ENCODE peak calls at places on chromosomes 12 and 14, in five cellular contexts. P, W, B, Z and V are unnamed samples.

GRCh38 chr14:51677276-51677675 is 25.6 kb downstream of the FRMD6 start:
- DNase-seq in W (no peak), B (no peak), Z (no peak), P (no peak), V (no peak)

GRCh38 chr12:117189725-117190209 is 503 bp downstream of the FBXO21 start:
- DNase-seq in B (no peak), Z (no peak), W (peak), P (peak), V (no peak)

GRCh38 chr12:115930336-115930735 is 347.2 kb downstream of the MED13L start:
- DNase-seq in Z (no peak), P (no peak), B (no peak), W (no peak), V (no peak)

GRCh38 chr14:50085570-50086315 is 30.6 kb downstream of the VCPKMT start:
- DNase-seq in W (no peak), P (no peak), Z (no peak), B (no peak), V (no peak)

GRCh38 chr14:105317546-105317945 is 3.0 kb downstream of the PACS2 start:
- DNase-seq in P (no peak), Z (no peak), B (no peak), W (no peak), V (peak)

GRCh38 chr12:54378791-54379400 is 5.6 kb downstream of the ZNF385A start:
- DNase-seq in B (no peak), P (peak), W (no peak), Z (no peak), V (peak)

GRCh38 chr12:43210437-43211197 is 341.4 kb downstream of the ADAMTS20 start:
- DNase-seq in B (no peak), W (no peak), Z (no peak), P (peak), V (no peak)

GRCh38 chr12:116480210-116480818 is 78.9 kb upstream of the MAP1LC3B2 start:
- DNase-seq in B (no peak), W (no peak), P (no peak), Z (no peak), V (no peak)

GRCh38 chr12:92365333-92365732 is 219.7 kb upstream of the BTG1 start:
- DNase-seq in P (no peak), B (no peak), W (no peak), Z (no peak), V (no peak)

GRCh38 chr12:76883151-76883550 is 4.3 kb upstream of the CSRP2 start:
- DNase-seq in P (no peak), W (no peak), B (no peak), Z (no peak), V (no peak)

GRCh38 chr12:24038211-24038997 is 88.9 kb upstream of the SOX5 start:
- DNase-seq in P (no peak), B (no peak), Z (no peak), W (no peak), V (no peak)

GRCh38 chr12:80269953-80270552 is 170.7 kb downstream of the OTOGL start:
- DNase-seq in P (no peak), B (peak), Z (no peak), W (peak), V (no peak)

GRCh38 chr12:50937653-50938052 is 14.7 kb upstream of the HIGD1C start:
- DNase-seq in B (no peak), W (no peak), Z (no peak), P (no peak), V (no peak)

GRCh38 chr12:95207407-95207806 is 9.9 kb downstream of the FGD6 start:
- DNase-seq in B (no peak), Z (no peak), W (no peak), P (no peak), V (no peak)

GRCh38 chr12:109961612-109962011 is 34.6 kb downstream of the GIT2 start:
- DNase-seq in B (no peak), Z (no peak), W (no peak), P (no peak), V (no peak)

GRCh38 chr12:116563262-116563661 is 4.1 kb downstream of the MAP1LC3B2 start:
- DNase-seq in W (no peak), B (no peak), Z (no peak), P (no peak), V (no peak)

GRCh38 chr12:113359133-113359938 is 949 bp downstream of the PLBD2 start:
- DNase-seq in Z (no peak), P (peak), B (no peak), W (peak), V (peak)

GRCh38 chr12:47824629-47825028 is 4.9 kb upstream of the HDAC7 start:
- DNase-seq in P (no peak), Z (no peak), B (no peak), W (no peak), V (no peak)

GRCh38 chr14:105118646-105119409 is 49.7 kb downstream of the JAG2 start:
- DNase-seq in Z (peak), B (no peak), P (no peak), W (no peak), V (no peak)

GRCh38 chr14:76236172-76237130 is 84.7 kb downstream of the GPATCH2L start:
- DNase-seq in W (no peak), Z (no peak), B (no peak), P (no peak), V (no peak)

GRCh38 chr14:102293784-102294183 is 11.2 kb downstream of the MOK start:
- DNase-seq in B (no peak), P (no peak), W (no peak), Z (no peak), V (no peak)

GRCh38 chr12:1559729-1560128 is 34.7 kb downstream of the FBXL14 start:
- DNase-seq in W (no peak), B (no peak), P (no peak), Z (no peak), V (no peak)

GRCh38 chr12:24561411-24561871 is 387.5 kb downstream of the BCAT1 start:
- DNase-seq in Z (no peak), W (peak), P (no peak), B (no peak), V (no peak)

GRCh38 chr14:58426819-58427288 is 477 bp downstream of the TIMM9 start:
- DNase-seq in Z (peak), P (peak), W (peak), B (no peak), V (peak)

GRCh38 chr14:62645649-62646048 is 399.6 kb downstream of the KCNH5 start:
- DNase-seq in W (no peak), Z (no peak), B (no peak), P (no peak), V (no peak)

GRCh38 chr12:116366456-116366776 is 88.9 kb upstream of the MED13L start:
- DNase-seq in P (no peak), W (no peak), Z (peak), B (no peak), V (no peak)

GRCh38 chr14:69980457-69981414 is 101.5 kb downstream of the SMOC1 start:
- DNase-seq in P (no peak), W (no peak), Z (peak), B (no peak), V (peak)

GRCh38 chr12:83954939-83955601 is 957.5 kb downstream of the SLC6A15 start:
- DNase-seq in W (no peak), Z (no peak), B (no peak), P (no peak), V (no peak)

GRCh38 chr14:30553311-30553989 is 5.5 kb upstream of the G2E3 start:
- DNase-seq in P (no peak), B (no peak), W (no peak), Z (no peak), V (no peak)

GRCh38 chr12:92253301-92253700 is 107.7 kb upstream of the BTG1 start:
- DNase-seq in Z (no peak), W (no peak), B (no peak), P (no peak), V (no peak)

GRCh38 chr12:53701518-53702264 is 25.6 kb downstream of the CALCOCO1 start:
- DNase-seq in B (peak), Z (peak), P (peak), W (peak), V (peak)

GRCh38 chr12:6229823-6230222 is 29.6 kb downstream of the CD9 start:
- DNase-seq in Z (no peak), B (no peak), P (peak), W (peak), V (peak)

GRCh38 chr14:21498540-21499526 is 12.3 kb downstream of the METTL3 start:
- DNase-seq in B (no peak), Z (no peak), P (no peak), W (peak), V (no peak)

GRCh38 chr12:58530421-58531067 is 389.8 kb downstream of the LRIG3 start:
- DNase-seq in P (no peak), W (no peak), Z (no peak), B (no peak), V (no peak)

GRCh38 chr12:58529897-58530296 is 390.4 kb downstream of the LRIG3 start:
- DNase-seq in P (no peak), W (no peak), Z (no peak), B (no peak), V (no peak)

GRCh38 chr12:58533652-58534051 is 386.7 kb downstream of the LRIG3 start:
- DNase-seq in W (no peak), P (no peak), B (no peak), Z (no peak), V (no peak)

GRCh38 chr12:58529114-58529665 is 391.1 kb downstream of the LRIG3 start:
- DNase-seq in W (no peak), Z (no peak), B (peak), P (no peak), V (no peak)

GRCh38 chr12:58532855-58533608 is 387.3 kb downstream of the LRIG3 start:
- DNase-seq in W (no peak), Z (no peak), P (no peak), B (no peak), V (no peak)
- H3K27ac ChIP-seq in W (no peak), Z (no peak), P (no peak), B (no peak), V (no peak)

GRCh38 chr12:106296179-106296877 is 6.2 kb upstream of the TCP11L2 start:
- DNase-seq in P (no peak), W (no peak), Z (no peak), B (peak), V (no peak)

GRCh38 chr12:106299193-106299794 is 3.2 kb upstream of the TCP11L2 start:
- DNase-seq in W (no peak), P (no peak), B (no peak), Z (no peak), V (no peak)

GRCh38 chr12:106297681-106298080 is 4.9 kb upstream of the TCP11L2 start:
- DNase-seq in P (no peak), W (no peak), Z (no peak), B (no peak), V (no peak)

GRCh38 chr12:106300761-106301160 is 1.8 kb upstream of the TCP11L2 start:
- DNase-seq in B (no peak), W (no peak), P (no peak), Z (no peak), V (no peak)

GRCh38 chr12:106297075-106297474 is 5.5 kb upstream of the TCP11L2 start:
- DNase-seq in B (no peak), Z (no peak), W (no peak), P (no peak), V (no peak)
- H3K27ac ChIP-seq in B (no peak), Z (no peak), W (no peak), P (no peak), V (no peak)

GRCh38 chr12:105089817-105090216 is 5.6 kb upstream of the ALDH1L2 start:
- DNase-seq in P (no peak), Z (no peak), W (no peak), B (no peak), V (no peak)

GRCh38 chr12:105092336-105092735 is 8.1 kb upstream of the ALDH1L2 start:
- DNase-seq in B (no peak), Z (peak), P (no peak), W (no peak), V (no peak)

GRCh38 chr12:105090361-105090760 is 6.1 kb upstream of the ALDH1L2 start:
- DNase-seq in B (no peak), W (no peak), P (no peak), Z (no peak), V (no peak)

DNA sequence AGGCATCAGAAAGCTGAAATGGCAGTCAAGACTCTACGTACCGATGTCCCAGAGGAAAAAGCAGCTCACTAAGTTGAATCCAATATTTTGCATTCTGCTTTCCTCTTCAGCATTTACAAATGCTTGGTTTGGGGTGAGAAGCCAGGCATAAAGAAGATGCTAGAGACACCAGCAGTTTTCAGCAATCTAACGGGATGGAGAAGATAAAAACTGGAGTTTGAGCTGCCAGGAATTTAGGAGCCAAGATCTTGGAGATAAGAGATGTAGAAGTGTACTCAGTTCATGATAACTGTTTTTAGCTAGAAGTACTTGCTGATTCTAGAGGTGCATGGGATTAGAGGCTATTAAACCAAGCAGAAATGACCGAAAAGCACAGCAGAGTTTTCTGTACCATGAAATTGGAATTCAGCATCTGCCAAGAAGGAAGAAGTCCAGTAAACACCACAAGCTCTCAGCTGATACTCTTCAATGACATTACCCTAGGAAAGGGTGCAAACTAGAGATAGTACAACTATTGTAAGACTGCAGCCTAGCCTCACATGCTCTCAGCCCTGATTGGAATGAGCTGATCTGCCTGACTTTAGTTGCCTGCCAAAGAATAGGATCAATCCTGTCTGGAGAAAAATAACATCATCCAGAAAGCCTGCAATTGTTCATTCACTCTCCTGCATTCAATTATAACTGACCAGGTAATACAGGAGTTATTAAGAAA is 7.4 kb upstream of the ALDH1L2 start:
- DNase-seq in W (no peak), B (no peak), Z (no peak), P (no peak), V (no peak)
- H3K27ac ChIP-seq in W (no peak), B (no peak), Z (peak), P (no peak), V (no peak)

GRCh38 chr14:85188836-85189235 is 341.1 kb upstream of the FLRT2 start:
- DNase-seq in B (no peak), P (no peak), Z (no peak), W (no peak), V (no peak)
- H3K27ac ChIP-seq in B (no peak), P (no peak), Z (no peak), W (no peak), V (no peak)

GRCh38 chr12:101749657-101750056 is 10.4 kb upstream of the SYCP3 start:
- DNase-seq in W (no peak), Z (no peak), P (no peak), B (no peak), V (no peak)
- H3K27ac ChIP-seq in W (no peak), Z (no peak), P (no peak), B (no peak), V (no peak)

GRCh38 chr12:108477881-108478259 is 37.2 kb upstream of the FICD start:
- DNase-seq in Z (no peak), B (no peak), P (no peak), W (no peak), V (no peak)
- H3K27ac ChIP-seq in Z (no peak), B (peak), P (no peak), W (no peak), V (no peak)

GRCh38 chr14:99667045-99667444 is 17.1 kb upstream of the CYP46A1 start:
- DNase-seq in W (no peak), P (no peak), Z (no peak), B (no peak), V (no peak)

GRCh38 chr14:99664636-99665273 is 19.3 kb upstream of the CYP46A1 start:
- DNase-seq in Z (no peak), W (no peak), P (no peak), B (no peak), V (no peak)

GRCh38 chr14:99662846-99663245 is 17.9 kb downstream of the HHIPL1 start:
- DNase-seq in P (no peak), B (no peak), Z (no peak), W (no peak), V (no peak)

GRCh38 chr14:99666533-99666932 is 17.6 kb upstream of the CYP46A1 start:
- DNase-seq in Z (no peak), W (no peak), P (no peak), B (no peak), V (no peak)

DNA sequence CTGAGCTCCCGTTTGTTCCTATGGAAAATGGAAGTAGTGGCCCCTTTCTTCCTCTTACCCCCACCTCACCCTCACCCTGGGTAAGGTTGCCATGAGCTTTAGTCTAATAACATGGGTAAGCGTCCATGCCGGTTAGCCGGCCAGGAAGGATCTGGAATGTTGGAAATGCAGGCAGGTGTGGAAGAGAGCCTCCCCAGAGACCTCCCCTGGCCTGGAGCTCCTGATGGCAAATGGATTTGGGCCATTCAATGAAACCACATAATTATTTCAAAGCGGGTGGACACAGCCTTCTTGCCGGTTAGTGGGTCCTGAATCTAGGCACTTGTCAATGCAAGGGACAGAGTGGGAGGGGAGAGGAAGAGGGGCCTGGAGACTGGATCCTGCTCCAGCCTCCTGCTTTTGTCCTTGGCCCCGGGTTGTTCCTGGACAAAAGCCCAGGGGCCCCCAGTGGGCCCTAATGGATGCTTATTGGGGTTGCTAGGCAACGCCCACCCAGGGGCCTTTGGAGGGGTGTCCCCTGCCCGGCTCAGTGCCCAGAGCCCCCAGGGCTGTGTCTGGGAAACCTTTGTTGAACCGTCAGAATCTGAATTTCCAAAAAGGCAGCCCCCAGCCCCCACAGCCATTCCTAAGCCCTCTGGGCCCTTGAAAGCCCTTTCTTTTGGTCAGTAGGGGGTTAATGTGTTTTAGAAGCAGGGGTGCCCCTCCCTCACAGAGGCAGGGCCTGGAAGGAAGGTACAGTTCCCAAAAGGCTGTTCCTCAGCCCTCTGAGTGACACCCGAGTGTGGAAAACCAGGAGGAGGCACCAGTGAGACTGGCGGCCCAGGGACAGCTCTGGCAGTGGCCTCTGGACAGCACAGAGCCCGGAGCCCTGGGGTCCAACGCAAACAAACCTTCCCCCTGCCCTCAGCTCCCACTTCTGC is 19.0 kb downstream of the HHIPL1 start:
- DNase-seq in W (no peak), B (no peak), Z (no peak), P (no peak), V (peak)
- H3K27ac ChIP-seq in W (no peak), B (no peak), Z (no peak), P (no peak), V (no peak)